ENCODE peak calls at places on chromosome 1, in eight cellular contexts. One of them, this sample, is unnamed.

GRCh38 chr1:153532161-153532560 is 3.6 kb downstream of the S100A6 start:
- DNase-seq in left lung: no peak
- DNase-seq in CD4-positive, alpha-beta T cell: no peak
- DNase-seq in mucosa of descending colon: peak
- DNase-seq in glutamatergic neuron: no peak
- DNase-seq in upper lobe of right lung: peak
- DNase-seq in pancreas: no peak
- DNase-seq in osteocyte: no peak
- DNase-seq in this sample: no peak

GRCh38 chr1:58441699-58442098 is 104.8 kb downstream of the OMA1 start:
- DNase-seq in glutamatergic neuron: no peak
- DNase-seq in pancreas: no peak
- DNase-seq in upper lobe of right lung: no peak
- DNase-seq in mucosa of descending colon: no peak
- DNase-seq in left lung: no peak
- DNase-seq in CD4-positive, alpha-beta T cell: no peak
- DNase-seq in osteocyte: no peak
- DNase-seq in this sample: no peak

GRCh38 chr1:65525297-65526048 is 105.0 kb downstream of the LEPR start:
- DNase-seq in CD4-positive, alpha-beta T cell: no peak
- DNase-seq in osteocyte: no peak
- DNase-seq in pancreas: peak
- DNase-seq in mucosa of descending colon: peak
- DNase-seq in left lung: peak
- DNase-seq in upper lobe of right lung: peak
- DNase-seq in glutamatergic neuron: peak
- DNase-seq in this sample: no peak

GRCh38 chr1:12615916-12616708 is 1.9 kb downstream of the DHRS3 start:
- DNase-seq in osteocyte: no peak
- DNase-seq in upper lobe of right lung: peak
- DNase-seq in glutamatergic neuron: no peak
- DNase-seq in mucosa of descending colon: peak
- DNase-seq in CD4-positive, alpha-beta T cell: no peak
- DNase-seq in pancreas: peak
- DNase-seq in left lung: peak
- DNase-seq in this sample: no peak

GRCh38 chr1:88877382-88877825 is 14.0 kb downstream of the GTF2B start:
- DNase-seq in mucosa of descending colon: no peak
- DNase-seq in upper lobe of right lung: no peak
- DNase-seq in left lung: no peak
- DNase-seq in pancreas: no peak
- DNase-seq in osteocyte: no peak
- DNase-seq in glutamatergic neuron: no peak
- DNase-seq in CD4-positive, alpha-beta T cell: no peak
- DNase-seq in this sample: no peak

GRCh38 chr1:229885568-229886495 is 181.2 kb upstream of the GALNT2 start:
- DNase-seq in left lung: no peak
- DNase-seq in mucosa of descending colon: no peak
- DNase-seq in pancreas: no peak
- DNase-seq in CD4-positive, alpha-beta T cell: no peak
- DNase-seq in glutamatergic neuron: no peak
- DNase-seq in osteocyte: peak
- DNase-seq in upper lobe of right lung: no peak
- DNase-seq in this sample: no peak

GRCh38 chr1:34162852-34163766 is 1.9 kb downstream of the CSMD2 start:
- DNase-seq in CD4-positive, alpha-beta T cell: no peak
- DNase-seq in pancreas: peak
- DNase-seq in osteocyte: no peak
- DNase-seq in glutamatergic neuron: peak
- DNase-seq in upper lobe of right lung: peak
- DNase-seq in mucosa of descending colon: peak
- DNase-seq in left lung: peak
- DNase-seq in this sample: peak

GRCh38 chr1:193019442-193020026 is 39.6 kb downstream of the UCHL5 start:
- DNase-seq in osteocyte: no peak
- DNase-seq in mucosa of descending colon: no peak
- DNase-seq in pancreas: no peak
- DNase-seq in CD4-positive, alpha-beta T cell: no peak
- DNase-seq in glutamatergic neuron: no peak
- DNase-seq in left lung: no peak
- DNase-seq in upper lobe of right lung: no peak
- DNase-seq in this sample: peak

GRCh38 chr1:234589854-234590620 is 19.9 kb downstream of the IRF2BP2 start:
- DNase-seq in glutamatergic neuron: no peak
- DNase-seq in upper lobe of right lung: no peak
- DNase-seq in left lung: no peak
- DNase-seq in CD4-positive, alpha-beta T cell: no peak
- DNase-seq in mucosa of descending colon: no peak
- DNase-seq in osteocyte: no peak
- DNase-seq in pancreas: no peak
- DNase-seq in this sample: no peak

GRCh38 chr1:37498872-37499617 is 15.5 kb downstream of the MEAF6 start:
- DNase-seq in mucosa of descending colon: no peak
- DNase-seq in left lung: no peak
- DNase-seq in pancreas: no peak
- DNase-seq in upper lobe of right lung: no peak
- DNase-seq in osteocyte: peak
- DNase-seq in CD4-positive, alpha-beta T cell: no peak
- DNase-seq in glutamatergic neuron: no peak
- DNase-seq in this sample: no peak

GRCh38 chr1:223733898-223734852 is 21.8 kb downstream of the CAPN2 start:
- DNase-seq in CD4-positive, alpha-beta T cell: no peak
- DNase-seq in upper lobe of right lung: peak
- DNase-seq in pancreas: no peak
- DNase-seq in left lung: no peak
- DNase-seq in glutamatergic neuron: no peak
- DNase-seq in osteocyte: no peak
- DNase-seq in mucosa of descending colon: peak
- DNase-seq in this sample: no peak

GRCh38 chr1:215056584-215056983 is 26.0 kb upstream of the KCNK2 start:
- DNase-seq in osteocyte: no peak
- DNase-seq in upper lobe of right lung: no peak
- DNase-seq in left lung: no peak
- DNase-seq in glutamatergic neuron: no peak
- DNase-seq in pancreas: no peak
- DNase-seq in mucosa of descending colon: no peak
- DNase-seq in CD4-positive, alpha-beta T cell: no peak
- DNase-seq in this sample: no peak

GRCh38 chr1:168441745-168442144 is 102.1 kb downstream of the XCL2 start:
- DNase-seq in CD4-positive, alpha-beta T cell: no peak
- DNase-seq in osteocyte: no peak
- DNase-seq in left lung: no peak
- DNase-seq in glutamatergic neuron: no peak
- DNase-seq in mucosa of descending colon: no peak
- DNase-seq in pancreas: no peak
- DNase-seq in upper lobe of right lung: no peak
- DNase-seq in this sample: no peak

GRCh38 chr1:223340637-223341036 is 23.3 kb downstream of the SUSD4 start:
- DNase-seq in upper lobe of right lung: no peak
- DNase-seq in osteocyte: no peak
- DNase-seq in glutamatergic neuron: no peak
- DNase-seq in pancreas: no peak
- DNase-seq in mucosa of descending colon: no peak
- DNase-seq in left lung: no peak
- DNase-seq in CD4-positive, alpha-beta T cell: no peak
- DNase-seq in this sample: no peak

GRCh38 chr1:151199860-151200581 is 1.7 kb downstream of the PIP5K1A start:
- DNase-seq in upper lobe of right lung: no peak
- DNase-seq in glutamatergic neuron: no peak
- DNase-seq in CD4-positive, alpha-beta T cell: no peak
- DNase-seq in mucosa of descending colon: no peak
- DNase-seq in left lung: no peak
- DNase-seq in pancreas: no peak
- DNase-seq in osteocyte: no peak
- DNase-seq in this sample: peak

GRCh38 chr1:91655912-91656449 is 155.3 kb downstream of the CDC7 start:
- DNase-seq in CD4-positive, alpha-beta T cell: no peak
- DNase-seq in glutamatergic neuron: no peak
- DNase-seq in left lung: no peak
- DNase-seq in upper lobe of right lung: no peak
- DNase-seq in osteocyte: no peak
- DNase-seq in mucosa of descending colon: no peak
- DNase-seq in pancreas: no peak
- DNase-seq in this sample: no peak

GRCh38 chr1:116128669-116129068 is 17.5 kb downstream of the MAB21L3 start:
- DNase-seq in CD4-positive, alpha-beta T cell: no peak
- DNase-seq in glutamatergic neuron: no peak
- DNase-seq in upper lobe of right lung: no peak
- DNase-seq in pancreas: no peak
- DNase-seq in osteocyte: no peak
- DNase-seq in mucosa of descending colon: no peak
- DNase-seq in left lung: no peak
- DNase-seq in this sample: no peak

GRCh38 chr1:53469373-53469772 is 10.2 kb downstream of the DMRTB1 start:
- DNase-seq in osteocyte: no peak
- DNase-seq in left lung: no peak
- DNase-seq in mucosa of descending colon: no peak
- DNase-seq in pancreas: no peak
- DNase-seq in upper lobe of right lung: no peak
- DNase-seq in glutamatergic neuron: no peak
- DNase-seq in CD4-positive, alpha-beta T cell: no peak
- DNase-seq in this sample: no peak

DNA sequence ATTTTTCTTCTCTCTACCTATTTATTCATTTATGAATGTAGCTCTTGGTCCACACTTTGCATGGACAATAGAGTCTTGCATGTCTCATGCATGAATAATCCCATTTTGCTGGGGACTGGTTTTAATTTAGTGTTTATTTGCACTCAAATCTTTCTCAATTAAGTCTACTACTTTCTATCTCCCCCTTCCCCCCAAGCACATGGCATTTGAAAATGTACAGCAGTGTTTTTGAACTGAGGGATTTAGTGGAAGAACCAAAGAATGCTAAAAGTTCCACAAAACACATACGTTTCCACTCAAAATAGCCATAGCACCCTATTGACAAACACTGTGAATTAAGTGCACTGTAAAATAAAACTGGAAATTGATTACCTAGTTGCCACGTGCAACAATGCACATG is 119.5 kb upstream of the USH2A start:
- DNase-seq in pancreas: no peak
- DNase-seq in mucosa of descending colon: no peak
- DNase-seq in left lung: no peak
- DNase-seq in upper lobe of right lung: no peak
- DNase-seq in osteocyte: no peak
- DNase-seq in CD4-positive, alpha-beta T cell: no peak
- DNase-seq in glutamatergic neuron: no peak
- DNase-seq in this sample: no peak
- TF ChIP-seq CTCF in pancreas: no peak
- TF ChIP-seq CTCF in mucosa of descending colon: no peak
- TF ChIP-seq CTCF in left lung: no peak
- TF ChIP-seq CTCF in upper lobe of right lung: no peak
- TF ChIP-seq CTCF in osteocyte: no peak
- TF ChIP-seq CTCF in CD4-positive, alpha-beta T cell: no peak
- TF ChIP-seq CTCF in glutamatergic neuron: no peak
- TF ChIP-seq CTCF in this sample: no peak

DNA sequence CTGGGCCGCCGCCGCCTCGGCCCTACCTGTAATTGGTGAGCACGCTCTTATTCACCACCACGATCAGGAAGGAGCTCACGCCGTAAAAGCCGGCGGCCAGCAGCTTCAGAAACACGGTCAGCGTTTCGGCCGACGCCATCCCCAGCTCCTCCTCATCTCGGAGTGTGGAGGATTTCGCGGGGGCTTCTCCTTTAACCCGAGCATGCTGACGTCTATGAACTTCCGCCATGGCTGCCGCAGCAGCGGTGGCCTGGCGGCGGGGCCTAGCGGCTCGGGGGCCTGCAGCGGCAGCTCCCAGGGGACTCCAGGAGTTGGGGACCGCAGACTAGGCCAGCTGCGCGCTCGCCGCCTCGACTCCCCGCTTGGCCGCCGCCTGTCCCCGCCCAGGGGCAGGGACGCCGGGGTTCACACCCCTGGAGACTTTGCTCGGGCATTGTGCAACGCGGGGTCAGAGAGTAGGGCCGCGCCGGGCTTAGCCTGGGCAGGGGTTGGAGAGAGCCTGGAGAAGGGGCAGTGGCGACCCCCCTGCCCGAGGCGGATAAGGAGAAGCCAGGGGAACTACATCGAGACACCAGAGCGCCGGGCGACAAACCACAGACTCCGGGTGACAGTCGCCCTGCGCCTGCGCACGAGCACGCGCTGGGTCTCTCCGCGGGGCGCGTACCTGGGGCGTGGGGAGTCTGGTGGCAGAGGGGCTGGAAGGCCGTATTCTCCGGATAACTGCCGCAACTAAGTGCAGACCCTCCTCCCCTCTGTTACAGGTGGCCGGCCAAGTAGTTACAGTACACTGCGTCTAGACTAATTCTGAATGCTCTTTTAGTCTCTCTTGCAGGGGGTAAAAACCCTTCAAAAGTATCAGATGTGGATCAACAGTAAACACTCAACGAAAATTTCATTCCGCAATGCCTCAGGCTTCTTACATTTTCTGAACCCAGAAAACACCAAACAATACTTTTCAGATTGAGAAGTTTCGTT is at the start of gene SLC35D1:
- DNase-seq in pancreas: peak
- DNase-seq in left lung: peak
- DNase-seq in osteocyte: peak
- DNase-seq in CD4-positive, alpha-beta T cell: peak
- DNase-seq in upper lobe of right lung: peak
- DNase-seq in mucosa of descending colon: peak
- DNase-seq in glutamatergic neuron: peak
- DNase-seq in this sample: no peak
- TF ChIP-seq CTCF in pancreas: no peak
- TF ChIP-seq CTCF in left lung: no peak
- TF ChIP-seq CTCF in osteocyte: no peak
- TF ChIP-seq CTCF in CD4-positive, alpha-beta T cell: no peak
- TF ChIP-seq CTCF in upper lobe of right lung: no peak
- TF ChIP-seq CTCF in mucosa of descending colon: no peak
- TF ChIP-seq CTCF in glutamatergic neuron: no peak
- TF ChIP-seq CTCF in this sample: no peak

GRCh38 chr1:17891205-17892110 is 136.3 kb downstream of the ACTL8 start:
- DNase-seq in CD4-positive, alpha-beta T cell: no peak
- DNase-seq in pancreas: no peak
- DNase-seq in glutamatergic neuron: no peak
- DNase-seq in mucosa of descending colon: no peak
- DNase-seq in osteocyte: no peak
- DNase-seq in upper lobe of right lung: peak
- DNase-seq in left lung: no peak
- DNase-seq in this sample: no peak
- TF ChIP-seq CTCF in CD4-positive, alpha-beta T cell: no peak
- TF ChIP-seq CTCF in pancreas: no peak
- TF ChIP-seq CTCF in glutamatergic neuron: no peak
- TF ChIP-seq CTCF in mucosa of descending colon: no peak
- TF ChIP-seq CTCF in osteocyte: no peak
- TF ChIP-seq CTCF in upper lobe of right lung: no peak
- TF ChIP-seq CTCF in left lung: no peak
- TF ChIP-seq CTCF in this sample: no peak

GRCh38 chr1:109079240-109079622 is 3.4 kb upstream of the TAF13 start:
- DNase-seq in glutamatergic neuron: no peak
- DNase-seq in pancreas: no peak
- DNase-seq in left lung: no peak
- DNase-seq in CD4-positive, alpha-beta T cell: no peak
- DNase-seq in mucosa of descending colon: no peak
- DNase-seq in upper lobe of right lung: no peak
- DNase-seq in osteocyte: no peak
- DNase-seq in this sample: no peak

GRCh38 chr1:109078317-109078716 is 2.5 kb upstream of the TAF13 start:
- DNase-seq in upper lobe of right lung: no peak
- DNase-seq in pancreas: no peak
- DNase-seq in mucosa of descending colon: no peak
- DNase-seq in glutamatergic neuron: no peak
- DNase-seq in CD4-positive, alpha-beta T cell: no peak
- DNase-seq in left lung: no peak
- DNase-seq in osteocyte: no peak
- DNase-seq in this sample: no peak

GRCh38 chr1:109080441-109081082 is 4.8 kb upstream of the TAF13 start:
- DNase-seq in osteocyte: no peak
- DNase-seq in glutamatergic neuron: no peak
- DNase-seq in CD4-positive, alpha-beta T cell: no peak
- DNase-seq in mucosa of descending colon: no peak
- DNase-seq in pancreas: no peak
- DNase-seq in left lung: no peak
- DNase-seq in upper lobe of right lung: no peak
- DNase-seq in this sample: no peak

GRCh38 chr1:109075531-109076490 is at the start of gene TAF13:
- DNase-seq in left lung: peak
- DNase-seq in glutamatergic neuron: peak
- DNase-seq in CD4-positive, alpha-beta T cell: peak
- DNase-seq in osteocyte: peak
- DNase-seq in pancreas: peak
- DNase-seq in upper lobe of right lung: peak
- DNase-seq in mucosa of descending colon: peak
- DNase-seq in this sample: peak
- TF ChIP-seq CTCF in left lung: peak
- TF ChIP-seq CTCF in glutamatergic neuron: no peak
- TF ChIP-seq CTCF in CD4-positive, alpha-beta T cell: no peak
- TF ChIP-seq CTCF in osteocyte: peak
- TF ChIP-seq CTCF in pancreas: peak
- TF ChIP-seq CTCF in upper lobe of right lung: peak
- TF ChIP-seq CTCF in mucosa of descending colon: no peak
- TF ChIP-seq CTCF in this sample: peak